ENCODE peak calls at places on chromosome 18, in five cellular contexts. X, H, E, J and B are unnamed samples.

GRCh38 chr18:60067426-60068210 is 167.8 kb downstream of the PMAIP1 start:
- DNase-seq in J (peak), X (no peak), E (no peak), H (no peak), B (no peak)

GRCh38 chr18:58196881-58197872 is 153.2 kb downstream of the NEDD4L start:
- DNase-seq in J (no peak), H (no peak), X (no peak), E (no peak), B (peak)

GRCh38 chr18:3649135-3649558 is 199.2 kb downstream of the TGIF1 start:
- DNase-seq in E (no peak), J (no peak), H (no peak), X (no peak), B (no peak)

GRCh38 chr18:22033085-22033484 is 136.3 kb upstream of the GATA6 start:
- DNase-seq in H (no peak), E (no peak), J (no peak), X (no peak), B (no peak)

GRCh38 chr18:67600181-67600631 is 83.7 kb upstream of the DSEL start:
- DNase-seq in E (peak), X (no peak), J (peak), H (peak), B (no peak)

GRCh38 chr18:24080861-24081260 is 58.0 kb upstream of the CABYR start:
- DNase-seq in X (no peak), J (no peak), E (no peak), H (no peak), B (no peak)

GRCh38 chr18:70156886-70157285 is 48.6 kb downstream of the RTTN start:
- DNase-seq in H (no peak), X (no peak), J (no peak), E (no peak), B (no peak)

GRCh38 chr18:36298113-36298701 is 694 bp downstream of the FHOD3 start:
- DNase-seq in H (no peak), J (no peak), E (no peak), X (no peak), B (no peak)

GRCh38 chr18:67805261-67805660 is 288.7 kb upstream of the DSEL start:
- DNase-seq in X (no peak), E (no peak), H (no peak), J (no peak), B (no peak)

GRCh38 chr18:57057890-57058289 is 89.0 kb upstream of the BOD1L2 start:
- DNase-seq in J (no peak), H (no peak), X (no peak), E (no peak), B (no peak)

GRCh38 chr18:1708006-1708405 is 803.3 kb downstream of the ADCYAP1 start:
- DNase-seq in E (no peak), X (peak), H (no peak), J (no peak), B (no peak)

GRCh38 chr18:23540867-23541266 is 37.6 kb downstream of the RMC1 start:
- DNase-seq in X (no peak), J (peak), E (no peak), H (peak), B (no peak)

GRCh38 chr18:70005580-70005979 is 57.9 kb upstream of the CD226 start:
- DNase-seq in H (no peak), J (no peak), X (no peak), E (no peak), B (no peak)

GRCh38 chr18:60266558-60266957 is 106.0 kb downstream of the MC4R start:
- DNase-seq in H (peak), E (no peak), X (no peak), J (peak), B (no peak)

GRCh38 chr18:55199291-55199963 is 240.2 kb upstream of the CCDC68 start:
- DNase-seq in H (no peak), X (no peak), J (no peak), E (no peak), B (no peak)

GRCh38 chr18:53991202-53991601 is 233.3 kb downstream of the MBD2 start:
- DNase-seq in H (peak), J (peak), X (peak), E (peak), B (no peak)

GRCh38 chr18:3093624-3094354 is 80.8 kb upstream of the LPIN2 start:
- DNase-seq in J (no peak), X (no peak), E (no peak), H (no peak), B (peak)

GRCh38 chr18:56899660-56900059 is 247.2 kb upstream of the BOD1L2 start:
- DNase-seq in E (no peak), J (no peak), X (no peak), H (no peak), B (no peak)

GRCh38 chr18:55003695-55004094 is 44.4 kb upstream of the CCDC68 start:
- DNase-seq in H (no peak), E (no peak), J (no peak), X (no peak), B (no peak)

GRCh38 chr18:49055787-49056186 is 105.0 kb upstream of the SMAD7 start:
- DNase-seq in H (peak), X (peak), E (peak), J (peak), B (peak)

GRCh38 chr18:31684279-31685096 is at the start of gene B4GALT6:
- DNase-seq in X (peak), H (peak), E (no peak), J (peak), B (peak)

GRCh38 chr18:36580266-36580665 is 248.5 kb downstream of the TPGS2 start:
- DNase-seq in X (peak), J (peak), H (peak), E (no peak), B (no peak)

DNA sequence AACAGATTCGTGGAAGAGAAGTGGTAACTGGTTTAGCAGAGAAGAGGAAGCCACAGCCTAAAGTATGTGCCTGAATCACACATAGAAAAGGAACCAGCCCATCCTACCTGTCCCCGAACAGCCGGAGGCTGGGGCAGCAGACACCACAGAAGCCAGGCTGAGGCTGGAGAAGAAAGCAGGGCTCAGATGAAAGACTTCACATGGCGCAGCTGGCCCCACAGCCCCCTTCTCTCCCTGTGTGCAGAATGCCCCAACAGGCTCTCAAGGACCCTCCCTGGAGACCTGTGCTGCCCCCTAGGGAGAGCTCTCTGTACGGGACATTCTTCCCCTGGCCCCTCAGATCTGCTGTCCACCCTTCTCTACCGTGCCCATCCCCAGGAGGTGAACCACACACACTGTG is 83.5 kb upstream of the RAB12 start:
- DNase-seq in E (no peak), X (no peak), J (no peak), H (no peak), B (no peak)
- TF ChIP-seq CTCF in E (peak), X (no peak), J (peak), H (peak), B (no peak)

DNA sequence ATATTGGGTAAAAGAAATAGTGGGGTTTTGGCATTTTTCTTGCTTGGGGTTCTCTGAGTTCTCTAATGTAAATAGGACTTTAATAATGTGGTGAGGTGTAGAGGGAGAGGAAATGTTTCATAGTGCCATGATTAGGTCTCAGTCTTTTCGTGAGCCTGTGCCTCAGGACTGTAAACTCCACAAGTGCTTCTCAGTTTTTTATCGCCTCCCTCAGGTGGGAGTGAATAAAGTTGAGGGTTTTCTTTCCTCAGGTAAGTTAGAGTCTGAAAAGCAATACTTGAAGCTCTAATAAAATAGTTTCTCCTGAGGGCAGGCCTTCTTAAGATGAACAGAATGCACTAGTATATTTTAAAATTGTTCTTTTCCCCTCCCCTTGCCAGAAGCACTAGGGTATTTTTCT is 243.1 kb upstream of the SETBP1 start:
- DNase-seq in X (no peak), H (no peak), E (no peak), J (no peak), B (no peak)
- TF ChIP-seq CTCF in X (no peak), H (no peak), E (no peak), J (no peak), B (no peak)

GRCh38 chr18:46481048-46481846 is 175.8 kb downstream of the LOXHD1 start:
- DNase-seq in X (peak), H (peak), E (no peak), J (peak), B (peak)
- TF ChIP-seq CTCF in X (peak), H (peak), E (peak), J (peak), B (peak)

GRCh38 chr18:43590182-43590903 is 313.1 kb upstream of the SYT4 start:
- DNase-seq in X (peak), H (no peak), J (no peak), E (no peak), B (no peak)

GRCh38 chr18:43592268-43592667 is 315.0 kb upstream of the SYT4 start:
- DNase-seq in J (no peak), X (no peak), E (no peak), H (no peak), B (no peak)

GRCh38 chr18:43601432-43601831 is 324.1 kb upstream of the SYT4 start:
- DNase-seq in J (no peak), E (no peak), H (no peak), X (no peak), B (no peak)

GRCh38 chr18:43596106-43596712 is 318.9 kb upstream of the SYT4 start:
- DNase-seq in J (peak), H (peak), X (peak), E (no peak), B (no peak)
- TF ChIP-seq CTCF in J (peak), H (peak), X (peak), E (peak), B (no peak)

DNA sequence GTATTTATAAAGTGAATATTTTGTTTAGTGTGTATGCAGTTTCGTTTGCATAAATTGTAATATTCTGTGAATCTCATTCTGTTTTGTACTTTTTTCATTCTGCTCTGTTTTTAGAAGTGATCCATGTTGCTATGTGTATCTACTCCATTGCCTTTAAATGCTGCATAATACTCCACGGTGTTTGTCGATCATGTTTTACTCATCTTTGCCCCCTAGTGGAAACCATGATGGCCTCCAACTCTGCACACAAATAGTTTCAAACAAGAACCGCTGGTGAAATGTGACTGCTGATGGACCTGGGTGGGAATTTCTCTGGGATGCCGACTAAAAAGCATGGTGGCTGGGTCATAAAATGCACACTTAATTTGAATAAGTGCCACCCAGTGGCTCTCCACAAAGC is 32.0 kb upstream of the SKOR2 start:
- DNase-seq in H (peak), E (no peak), X (peak), J (peak), B (no peak)
- TF ChIP-seq CTCF in H (peak), E (peak), X (peak), J (peak), B (peak)

DNA sequence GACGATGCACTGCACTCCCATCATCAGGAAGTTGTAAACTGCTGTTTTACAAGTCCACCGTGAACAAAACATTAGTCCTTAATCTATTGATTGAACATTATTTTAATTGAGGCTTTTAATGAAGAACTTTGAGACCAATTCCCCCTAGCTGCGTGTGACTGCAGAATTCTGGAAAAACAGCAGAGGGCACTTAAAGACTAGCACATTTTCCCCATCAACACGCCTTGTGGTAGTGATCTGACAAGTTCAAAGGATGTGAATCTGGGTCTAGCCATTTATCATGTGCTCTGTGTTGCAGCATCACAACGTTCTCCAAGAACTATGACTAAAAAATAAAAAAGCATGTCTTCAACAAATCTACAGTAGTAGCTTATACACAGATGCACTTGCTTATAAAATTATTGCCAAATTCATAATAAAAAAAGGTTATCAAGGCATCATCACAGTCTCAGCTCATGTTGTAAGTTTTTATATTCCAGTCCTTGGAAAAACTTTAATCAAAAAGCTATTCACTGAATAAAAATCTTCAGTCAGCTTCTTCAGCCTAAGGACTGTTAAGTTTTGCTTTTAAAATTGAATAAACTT is 35.8 kb downstream of the SKOR2 start:
- DNase-seq in X (peak), H (peak), J (peak), E (peak), B (no peak)
- TF ChIP-seq CTCF in X (peak), H (peak), J (peak), E (peak), B (peak)

GRCh38 chr18:76273956-76274355 is 221.1 kb downstream of the ZNF516 start:
- DNase-seq in J (no peak), E (no peak), X (no peak), H (no peak), B (no peak)

GRCh38 chr18:76275913-76276312 is 219.1 kb downstream of the ZNF516 start:
- DNase-seq in J (no peak), X (no peak), E (no peak), H (no peak), B (no peak)

GRCh38 chr18:76273036-76273545 is 222.0 kb downstream of the ZNF516 start:
- DNase-seq in J (no peak), E (no peak), H (no peak), X (no peak), B (no peak)

GRCh38 chr18:76274470-76275289 is 220.4 kb downstream of the ZNF516 start:
- DNase-seq in X (no peak), E (no peak), H (no peak), J (no peak), B (no peak)
- TF ChIP-seq CTCF in X (peak), E (peak), H (no peak), J (peak), B (no peak)